ENCODE peak calls at places on chromosomes 3 and 15, in four cellular contexts. Q is HepG2, C is H1, G is K562. H is an unnamed sample.

GRCh38 chr15:33226559-33227181 is 32.2 kb upstream of the FMN1 start:
- DNase-seq in Q (no peak), C (no peak), G (peak), H (peak)

GRCh38 chr3:132641837-132642538 is 17.6 kb downstream of the ACAD11 start:
- DNase-seq in Q (peak), C (no peak), G (peak), H (peak)

GRCh38 chr15:88391006-88391405 is 76.2 kb downstream of the MRPL46 start:
- DNase-seq in G (no peak), Q (no peak), C (no peak), H (no peak)

GRCh38 chr3:177977381-177978158 is 558.7 kb upstream of the KCNMB2 start:
- DNase-seq in G (no peak), C (no peak), Q (no peak), H (peak)

GRCh38 chr15:39448409-39448808 is 132.5 kb upstream of the THBS1 start:
- DNase-seq in G (no peak), Q (peak), C (no peak), H (no peak)

GRCh38 chr3:74592359-74592758 is 22.1 kb downstream of the CNTN3 start:
- DNase-seq in G (no peak), Q (no peak), C (no peak), H (no peak)

GRCh38 chr3:68936855-68937254 is 4.5 kb upstream of the TAFA4 start:
- DNase-seq in Q (no peak), C (no peak), G (no peak), H (no peak)

GRCh38 chr3:15690250-15690649 is 88.7 kb downstream of the BTD start:
- DNase-seq in G (no peak), C (no peak), Q (no peak), H (no peak)

GRCh38 chr3:52154135-52155094 is at the start of gene POC1A:
- DNase-seq in G (peak), C (peak), Q (peak), H (peak)

GRCh38 chr15:45377630-45378148 is 655 bp downstream of the GATM start:
- DNase-seq in G (no peak), Q (no peak), C (peak), H (no peak)

GRCh38 chr15:49718234-49718633 is 97.4 kb downstream of the DTWD1 start:
- DNase-seq in G (no peak), C (no peak), Q (no peak), H (no peak)

GRCh38 chr3:62667714-62668113 is 207.5 kb downstream of the CADPS start:
- DNase-seq in Q (peak), G (peak), C (peak), H (no peak)

GRCh38 chr3:36786921-36787890 is 22.9 kb upstream of the DCLK3 start:
- DNase-seq in G (no peak), C (no peak), Q (no peak), H (no peak)

GRCh38 chr3:72903004-72903403 is 15.2 kb downstream of the GXYLT2 start:
- DNase-seq in G (no peak), Q (peak), C (no peak), H (peak)

GRCh38 chr3:170531557-170532335 is 54.1 kb downstream of the SLC7A14 start:
- DNase-seq in G (no peak), C (no peak), Q (no peak), H (no peak)

GRCh38 chr15:77369168-77369567 is 50.7 kb downstream of the PEAK1 start:
- DNase-seq in C (no peak), G (no peak), Q (no peak), H (no peak)

GRCh38 chr3:115834068-115834467 is 210.8 kb downstream of the GAP43 start:
- DNase-seq in C (no peak), G (no peak), Q (no peak), H (no peak)

GRCh38 chr3:15205934-15206661 is at the start of gene CAPN7:
- DNase-seq in G (peak), C (peak), Q (peak), H (peak)

GRCh38 chr3:64650710-64651109 is 37.1 kb downstream of the ADAMTS9 start:
- DNase-seq in C (no peak), Q (no peak), G (no peak), H (no peak)

GRCh38 chr3:196080997-196081833 is 675 bp downstream of the TFRC start:
- DNase-seq in G (peak), Q (peak), C (peak), H (peak)

GRCh38 chr15:59432389-59432788 is 5.6 kb upstream of the FAM81A start:
- DNase-seq in Q (no peak), C (no peak), G (no peak), H (no peak)

GRCh38 chr3:103085465-103085864 is 650.6 kb downstream of the ZPLD1 start:
- DNase-seq in C (no peak), Q (peak), G (no peak), H (peak)

GRCh38 chr15:81356252-81356651 is 17.8 kb downstream of the TMC3 start:
- DNase-seq in G (no peak), C (no peak), Q (no peak), H (no peak)

GRCh38 chr15:33086500-33087141 is 107.9 kb downstream of the FMN1 start:
- DNase-seq in Q (peak), C (no peak), G (no peak), H (peak)

GRCh38 chr3:138340511-138340910 is 7.9 kb upstream of the MRAS start:
- DNase-seq in G (no peak), C (no peak), Q (no peak), H (no peak)

GRCh38 chr3:138336454-138336853 is 6.8 kb upstream of the NME9 start:
- DNase-seq in C (no peak), G (no peak), Q (no peak), H (no peak)

GRCh38 chr3:138338816-138339215 is 9.2 kb upstream of the NME9 start:
- DNase-seq in C (no peak), Q (no peak), G (no peak), H (no peak)

GRCh38 chr3:138334608-138335007 is 5.0 kb upstream of the NME9 start:
- DNase-seq in G (no peak), C (no peak), Q (no peak), H (no peak)

DNA sequence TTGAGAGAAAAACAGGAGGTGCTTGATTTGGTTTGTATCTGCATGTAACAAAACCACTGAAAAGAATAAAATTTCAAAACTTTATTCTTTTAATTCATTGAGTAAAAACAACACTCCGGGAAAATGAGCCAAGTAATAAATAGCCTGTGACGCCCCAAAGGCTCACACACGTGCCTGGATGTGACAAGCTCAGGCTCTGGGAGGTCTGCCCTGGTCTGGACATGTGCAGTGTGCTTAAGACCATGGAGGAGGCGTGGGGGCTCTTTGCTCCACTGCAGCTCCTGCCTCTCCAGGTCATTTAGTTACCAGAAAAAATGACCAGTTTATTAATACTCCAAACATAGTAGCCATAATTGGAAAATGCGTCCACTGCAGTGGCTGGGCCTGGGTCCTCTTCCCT is 8.6 kb upstream of the NME9 start:
- DNase-seq in C (no peak), G (no peak), Q (no peak), H (no peak)
- TF ChIP-seq POLR2A in C (no peak), G (no peak), Q (no peak), H (no peak)

GRCh38 chr15:99275525-99276128 is 24.3 kb downstream of the LRRC28 start:
- DNase-seq in G (no peak), Q (no peak), C (no peak), H (no peak)
- TF ChIP-seq PHF8 in G (no peak), Q (no peak), C (no peak), H (no peak)

GRCh38 chr3:111978833-111979688 is at the start of gene ABHD10:
- DNase-seq in G (peak), C (peak), Q (peak), H (peak)
- TF ChIP-seq POLR2A in G (peak), C (peak), Q (peak), H (peak)

DNA sequence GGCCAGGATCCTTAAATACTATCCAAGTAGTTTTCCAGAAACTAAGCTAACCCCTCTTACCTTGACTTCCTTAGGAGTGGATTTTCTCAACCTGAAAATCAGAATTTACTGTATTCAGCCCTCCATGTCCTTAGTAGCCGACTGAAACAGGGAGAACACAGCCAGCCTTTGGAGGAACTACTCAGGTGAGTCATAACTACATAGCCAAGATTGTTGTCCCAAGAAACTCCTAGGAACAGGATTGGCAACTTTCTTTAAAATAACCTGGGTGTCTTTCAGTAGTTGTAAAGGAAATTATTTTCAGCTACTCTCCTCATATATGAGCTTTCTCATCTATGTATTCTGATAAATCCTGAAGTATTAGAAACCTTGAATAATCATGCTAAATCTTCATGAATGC is 22.3 kb downstream of the FANCD2OS start:
- DNase-seq in C (no peak), G (no peak), Q (no peak), H (no peak)
- TF ChIP-seq PHF8 in C (no peak), G (no peak), Q (no peak), H (no peak)

GRCh38 chr3:185366913-185367312 is 4.0 kb downstream of the MAP3K13 start:
- DNase-seq in Q (no peak), C (no peak), G (no peak), H (no peak)

GRCh38 chr3:185363662-185364203 is 797 bp downstream of the MAP3K13 start:
- DNase-seq in C (no peak), G (no peak), Q (no peak), H (no peak)

GRCh38 chr3:185361920-185362319 is 1.0 kb upstream of the MAP3K13 start:
- DNase-seq in G (no peak), Q (no peak), C (no peak), H (no peak)

GRCh38 chr3:185365281-185366211 is 2.6 kb downstream of the MAP3K13 start:
- DNase-seq in Q (no peak), G (no peak), C (no peak), H (no peak)

GRCh38 chr3:185362850-185363661 is at the start of gene MAP3K13:
- DNase-seq in G (peak), C (peak), Q (peak), H (peak)
- TF ChIP-seq POLR2A in G (no peak), C (no peak), Q (no peak), H (no peak)